ENCODE peak calls at places on chromosomes 6 and 20, in four cellular contexts. R, W, K and C are unnamed samples.

GRCh38 chr6:166556871-166557322 is 29.6 kb downstream of the RAMACL start:
- DNase-seq in W (no peak), K (no peak), R (peak), C (peak)

GRCh38 chr6:139124887-139125672 is 9.8 kb upstream of the HECA start:
- DNase-seq in R (peak), K (no peak), W (peak), C (peak)

GRCh38 chr20:36235892-36236785 is at the start of gene AAR2:
- DNase-seq in R (peak), W (peak), K (peak), C (peak)

GRCh38 chr6:56244528-56245253 is 2.7 kb downstream of the COL21A1 start:
- DNase-seq in W (no peak), R (no peak), K (no peak), C (no peak)

GRCh38 chr6:13711384-13711725 is 280 bp downstream of the RANBP9 start:
- DNase-seq in W (no peak), R (no peak), K (no peak), C (no peak)

GRCh38 chr20:38350879-38351775 is 4.8 kb downstream of the LBP start:
- DNase-seq in K (no peak), R (no peak), W (no peak), C (no peak)

GRCh38 chr6:122692175-122692598 is 82.0 kb downstream of the PKIB start:
- DNase-seq in K (no peak), W (no peak), R (no peak), C (peak)

GRCh38 chr20:21505810-21506530 is 7.9 kb downstream of the NKX2-2 start:
- DNase-seq in R (peak), W (no peak), K (no peak), C (no peak)

GRCh38 chr20:3173582-3174441 is 463 bp upstream of the LZTS3 start:
- DNase-seq in W (peak), K (peak), R (peak), C (peak)

GRCh38 chr20:33669873-33670640 is 3.3 kb downstream of the ACTL10 start:
- DNase-seq in K (no peak), R (no peak), W (no peak), C (no peak)

GRCh38 chr20:48421547-48421946 is 406.3 kb downstream of the PREX1 start:
- DNase-seq in R (no peak), K (no peak), W (no peak), C (no peak)

GRCh38 chr6:45845546-45845945 is 170.1 kb downstream of the CLIC5 start:
- DNase-seq in K (no peak), W (no peak), R (no peak), C (no peak)

GRCh38 chr20:52217689-52218395 is 26.3 kb upstream of the ZFP64 start:
- DNase-seq in W (no peak), K (no peak), R (no peak), C (no peak)

GRCh38 chr6:10529231-10529801 is 8.2 kb downstream of the GCNT2 start:
- DNase-seq in W (peak), R (no peak), K (no peak), C (no peak)
- TF ChIP-seq JUND in W (no peak), R (no peak), K (no peak), C (no peak)

GRCh38 chr6:40349566-40350192 is 237.5 kb downstream of the LRFN2 start:
- DNase-seq in R (no peak), K (no peak), W (no peak), C (no peak)
- TF ChIP-seq JUND in R (no peak), K (no peak), W (no peak), C (no peak)

GRCh38 chr6:35216412-35216732 is 2.6 kb downstream of the SCUBE3 start:
- DNase-seq in R (no peak), W (no peak), K (no peak), C (no peak)

GRCh38 chr6:35215665-35216411 is 2.1 kb downstream of the SCUBE3 start:
- DNase-seq in R (no peak), K (no peak), W (no peak), C (no peak)

GRCh38 chr6:35214869-35215664 is 1.3 kb downstream of the SCUBE3 start:
- DNase-seq in R (no peak), K (no peak), W (no peak), C (no peak)

GRCh38 chr6:35213161-35213823 is 464 bp upstream of the SCUBE3 start:
- DNase-seq in R (no peak), W (no peak), K (no peak), C (no peak)

DNA sequence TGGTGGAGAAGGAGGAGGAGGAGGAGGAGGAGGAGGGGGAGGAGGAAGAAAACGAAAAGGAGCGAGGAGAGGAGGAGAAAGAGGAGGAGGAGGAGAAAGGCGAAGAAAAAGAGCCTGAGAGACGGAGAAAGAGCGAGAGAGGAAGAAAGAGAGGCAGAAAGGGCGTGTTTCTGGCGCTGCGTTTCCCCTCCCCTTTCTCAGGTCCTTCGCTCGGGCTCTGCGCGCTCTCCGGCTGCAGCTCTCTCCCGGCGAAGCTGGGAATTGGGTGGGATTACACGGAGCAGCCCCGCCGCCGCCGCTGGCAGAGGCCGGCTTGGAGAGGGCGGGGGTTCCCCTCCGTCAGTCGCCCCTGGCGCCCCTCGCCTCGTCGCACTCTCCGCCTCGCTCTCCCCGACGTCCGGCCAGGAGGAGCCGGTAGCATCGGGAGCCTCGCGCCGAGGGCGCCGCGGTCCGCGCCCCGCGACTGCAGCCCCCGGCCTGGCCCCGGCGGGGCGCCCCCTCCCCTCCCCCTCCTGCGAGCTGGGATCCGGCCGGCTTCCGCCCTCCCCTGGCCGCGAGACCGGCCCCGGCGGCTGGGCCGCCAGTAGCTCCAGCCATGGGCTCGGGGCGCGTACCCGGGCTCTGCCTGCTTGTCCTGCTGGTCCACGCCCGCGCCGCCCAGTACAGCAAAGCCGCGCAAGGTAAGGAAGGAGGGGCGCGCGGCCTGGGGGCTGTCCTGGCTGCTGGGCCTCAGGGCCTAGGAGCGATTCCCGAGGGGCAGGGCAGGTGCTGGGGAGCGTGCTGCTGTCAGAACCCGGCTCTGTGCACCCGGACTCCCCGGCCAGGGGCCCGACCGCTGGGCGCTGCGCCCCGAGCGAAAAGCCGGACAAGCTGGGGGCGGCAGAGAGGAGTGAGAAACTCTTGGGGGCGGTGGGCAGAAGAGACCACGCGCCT is at the start of gene SCUBE3:
- DNase-seq in R (no peak), K (no peak), W (no peak), C (peak)
- TF ChIP-seq JUND in R (no peak), K (no peak), W (no peak), C (no peak)

GRCh38 chr6:82205793-82206425 is 41.6 kb downstream of the IBTK start:
- DNase-seq in K (no peak), R (no peak), W (peak), C (no peak)
- TF ChIP-seq JUND in K (no peak), R (no peak), W (no peak), C (no peak)

DNA sequence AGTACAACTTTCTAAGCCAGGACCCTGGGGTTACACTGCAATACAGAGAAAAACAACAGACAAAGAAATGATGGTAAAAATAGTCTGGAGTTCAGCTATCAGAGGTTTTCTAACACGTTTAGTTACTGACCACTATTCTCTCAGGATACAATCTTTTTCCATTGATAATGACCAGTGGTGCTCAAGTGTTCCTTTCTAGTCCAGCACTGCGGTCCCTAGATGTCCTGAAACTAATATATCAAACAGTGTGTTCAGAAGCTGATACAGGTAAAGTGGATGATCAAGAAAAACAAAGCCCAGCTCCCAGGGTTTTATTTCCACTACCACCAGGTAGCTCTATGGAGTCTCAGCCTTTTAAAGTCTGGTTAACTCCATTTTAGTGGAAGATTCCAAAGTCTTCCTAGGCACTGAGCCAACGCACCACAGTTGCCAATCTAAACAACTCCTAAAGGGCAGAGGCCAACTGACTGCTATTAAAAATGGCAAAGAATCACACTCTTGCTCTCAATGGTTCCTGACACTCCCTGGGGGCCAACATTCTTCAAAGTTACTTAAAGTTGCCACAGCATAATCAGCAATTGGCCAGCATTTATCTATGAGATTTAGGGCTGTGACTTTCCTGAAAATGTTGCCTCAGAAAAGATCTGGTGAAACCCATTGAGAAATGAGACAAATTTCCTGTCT is 38.2 kb downstream of the DZANK1 start:
- DNase-seq in W (peak), K (no peak), R (no peak), C (no peak)
- TF ChIP-seq JUND in W (no peak), K (no peak), R (no peak), C (no peak)

DNA sequence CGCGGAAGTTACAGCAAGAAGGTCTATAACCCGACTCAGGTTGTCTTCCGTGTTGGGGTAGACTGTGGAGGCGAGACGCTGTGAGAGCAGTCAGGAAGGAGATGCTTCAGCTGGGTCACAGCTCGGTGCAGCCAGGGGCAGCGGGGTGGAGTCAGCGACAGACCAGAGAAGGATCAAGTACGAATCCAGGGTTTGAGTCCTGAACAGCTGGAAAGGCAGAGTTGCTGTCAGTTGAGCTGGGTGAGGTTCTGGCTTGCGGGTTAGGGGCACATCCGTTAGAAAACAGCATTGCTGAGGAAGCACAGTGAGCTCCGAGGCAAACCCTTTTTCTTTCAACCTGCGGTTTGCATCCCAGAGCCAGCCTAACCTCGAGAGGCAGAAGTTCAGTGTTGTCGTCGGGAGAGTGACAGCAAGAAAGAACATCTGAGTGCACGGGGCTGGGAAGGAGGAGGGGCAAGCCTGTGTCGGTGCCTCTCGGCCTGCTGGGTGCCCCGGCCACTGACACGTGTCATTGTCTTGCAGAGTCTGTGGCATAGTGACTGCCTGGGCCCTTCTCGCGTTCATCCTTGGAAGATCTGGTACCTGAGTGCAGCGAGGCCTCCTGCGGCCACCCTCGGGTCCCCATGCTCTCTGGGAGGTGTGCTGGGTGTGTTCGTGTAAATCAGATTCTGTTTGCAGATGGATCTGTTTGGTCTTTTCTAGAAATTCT is 20.0 kb downstream of the PNLDC1 start:
- DNase-seq in K (no peak), R (no peak), W (no peak), C (no peak)
- TF ChIP-seq JUND in K (no peak), R (no peak), W (no peak), C (no peak)